ENCODE peak calls at places on chromosomes 6 and 20, in six cellular contexts. J, V, X, Y, M and I are unnamed samples.

GRCh38 chr6:113936093-113936934 is 34.6 kb downstream of the HDAC2 start:
- DNase-seq in Y (peak; percentile 36), X (no peak), V (no peak), M (peak; percentile 11), J (peak; percentile 71), I (no peak)

GRCh38 chr20:61447950-61448349 is 195.9 kb downstream of the CDH4 start:
- DNase-seq in X (no peak), V (no peak), Y (no peak), M (no peak), J (no peak), I (no peak)

GRCh38 chr6:35185302-35185681 is 28.5 kb upstream of the SCUBE3 start:
- DNase-seq in Y (peak; percentile 77), J (no peak), X (peak; percentile 65), V (no peak), M (no peak), I (no peak)

GRCh38 chr6:167559675-167560479 is 235.0 kb downstream of the TTLL2 start:
- DNase-seq in V (no peak), Y (no peak), J (no peak), X (no peak), M (no peak), I (no peak)

GRCh38 chr6:27630727-27631613 is 158.1 kb upstream of the ZNF184 start:
- DNase-seq in Y (no peak), V (peak; percentile 58), J (no peak), M (peak; percentile 44), X (no peak), I (peak; percentile 15)

GRCh38 chr6:56708810-56709597 is 66.3 kb upstream of the DST start:
- DNase-seq in Y (no peak), V (no peak), X (no peak), M (no peak), J (no peak), I (no peak)

GRCh38 chr6:75932067-75932466 is 140.4 kb downstream of the IMPG1 start:
- DNase-seq in X (no peak), M (no peak), Y (no peak), J (no peak), V (no peak), I (no peak)

GRCh38 chr6:55433446-55434130 is 106.3 kb downstream of the GFRAL start:
- DNase-seq in X (no peak), Y (no peak), J (no peak), M (peak; percentile 42), V (no peak), I (no peak)

GRCh38 chr6:106773956-106774629 is 144.7 kb downstream of the QRSL1 start:
- DNase-seq in X (no peak), M (no peak), J (no peak), V (no peak), Y (no peak), I (no peak)

GRCh38 chr6:18579869-18580268 is 192.7 kb downstream of the RNF144B start:
- DNase-seq in J (no peak), V (no peak), X (no peak), M (no peak), Y (no peak), I (no peak)

GRCh38 chr6:63509652-63510352 is 62.5 kb upstream of the LOC128125822 start:
- DNase-seq in J (no peak), V (no peak), M (no peak), Y (no peak), X (no peak), I (no peak)

GRCh38 chr20:53070714-53071392 is 98.7 kb downstream of the TSHZ2 start:
- DNase-seq in J (no peak), Y (no peak), V (peak; percentile 12), X (no peak), M (no peak), I (no peak)

GRCh38 chr6:2753116-2753489 is 2.4 kb upstream of the MYLK4 start:
- DNase-seq in J (peak; percentile 12), Y (no peak), X (no peak), M (no peak), V (no peak), I (no peak)

GRCh38 chr20:37686762-37687477 is 6.9 kb upstream of the CTNNBL1 start:
- DNase-seq in M (peak; percentile 18), X (no peak), Y (no peak), V (no peak), J (no peak), I (no peak)